ENCODE peak calls at places on chromosomes 4 and X, in five cellular contexts. T is lower lobe of right lung, Y is ovary, B is bronchial epithelial cell, U is OCI-LY7. H is an unnamed sample.

GRCh38 chrX:135985123-135985973 is at the start of gene SLC9A6:
- DNase-seq in T (peak; percentile 82), U (peak; percentile 83), Y (peak; percentile 83), B (peak; percentile 8), H (no peak)

GRCh38 chr4:92814677-92815076 is 510.9 kb downstream of the GRID2 start:
- DNase-seq in Y (no peak), B (no peak), U (no peak), T (no peak), H (no peak)

GRCh38 chrX:48937065-48937907 is 18.5 kb upstream of the PIM2 start:
- DNase-seq in B (no peak), T (peak; percentile 84), Y (no peak), U (peak; percentile 91), H (peak; percentile 81)

GRCh38 chrX:5656544-5656943 is 572.1 kb downstream of the NLGN4X start:
- DNase-seq in Y (no peak), T (no peak), U (no peak), B (no peak), H (no peak)

GRCh38 chr4:23060776-23061175 is 368.0 kb downstream of the GBA3 start:
- DNase-seq in U (no peak), B (no peak), T (no peak), Y (no peak), H (no peak)

GRCh38 chr4:80619070-80619674 is 283.6 kb downstream of the CFAP299 start:
- DNase-seq in U (peak; percentile 39), B (peak; percentile 22), Y (no peak), T (no peak), H (no peak)

GRCh38 chrX:69173906-69174305 is 8.7 kb upstream of the PJA1 start:
- DNase-seq in U (no peak), T (no peak), Y (no peak), B (no peak), H (no peak)

GRCh38 chr4:168710353-168710946 is 213.6 kb downstream of the PALLD start:
- DNase-seq in T (no peak), U (no peak), Y (no peak), B (peak; percentile 74), H (no peak)

GRCh38 chr4:179989975-179990374 is 2253.2 kb upstream of the TENM3 start:
- DNase-seq in U (peak; percentile 98), T (no peak), B (no peak), Y (no peak), H (no peak)

GRCh38 chrX:40153335-40154221 is 55.8 kb upstream of the BCOR start:
- DNase-seq in B (no peak), Y (peak; percentile 74), T (peak; percentile 65), U (peak; percentile 79), H (no peak)

GRCh38 chr4:139599594-139600374 is 43.8 kb upstream of the SETD7 start:
- DNase-seq in B (peak; percentile 97), U (no peak), T (no peak), Y (no peak), H (no peak)

GRCh38 chrX:70301716-70302115 is 11.8 kb downstream of the KIF4A start:
- DNase-seq in T (no peak), Y (no peak), U (no peak), B (no peak), H (no peak)

GRCh38 chrX:11470231-11470630 is 177.0 kb downstream of the AMELX start:
- DNase-seq in T (no peak), Y (no peak), B (peak; percentile 53), U (no peak), H (no peak)

GRCh38 chrX:8179653-8180052 is 8.6 kb upstream of the VCX2 start:
- DNase-seq in Y (no peak), B (no peak), U (no peak), T (no peak), H (no peak)

GRCh38 chr4:185304944-185305690 is 90.6 kb downstream of the LRP2BP start:
- DNase-seq in T (peak; percentile 67), U (peak; percentile 94), B (no peak), Y (no peak), H (peak; percentile 71)

GRCh38 chr4:69025191-69025998 is 70.9 kb upstream of the UGT2B7 start:
- DNase-seq in T (no peak), Y (no peak), U (peak; percentile 1), B (no peak), H (no peak)

GRCh38 chr4:76882630-76883029 is 15.3 kb downstream of the SOWAHB start:
- DNase-seq in B (no peak), U (no peak), T (no peak), Y (no peak), H (no peak)

GRCh38 chr4:185945238-185945637 is 123.7 kb upstream of the TLR3 start:
- DNase-seq in T (no peak), Y (no peak), B (no peak), U (no peak), H (no peak)

GRCh38 chrX:31461266-31461665 is 389.4 kb upstream of the FTHL17 start:
- DNase-seq in U (no peak), Y (no peak), B (peak; percentile 65), T (no peak), H (no peak)

GRCh38 chr4:82499705-82500104 is 62.1 kb downstream of the TMEM150C start:
- DNase-seq in B (no peak), Y (no peak), U (no peak), T (no peak), H (no peak)

GRCh38 chr4:95093460-95093859 is 335.7 kb downstream of the BMPR1B start:
- DNase-seq in B (no peak), U (no peak), Y (no peak), T (no peak), H (no peak)

GRCh38 chrX:17375631-17376380 is 806 bp downstream of the NHS start:
- DNase-seq in Y (peak; percentile 48), B (no peak), U (no peak), T (no peak), H (no peak)

GRCh38 chrX:129617420-129617819 is 37.3 kb downstream of the APLN start:
- DNase-seq in T (no peak), B (no peak), Y (no peak), U (no peak), H (no peak)

GRCh38 chr4:183499389-183499788 is 5.5 kb upstream of the ING2 start:
- DNase-seq in B (peak; percentile 59), Y (no peak), T (no peak), U (no peak), H (no peak)

GRCh38 chr4:93182722-93183121 is 645.8 kb upstream of the ATOH1 start:
- DNase-seq in U (no peak), T (no peak), B (peak; percentile 84), Y (no peak), H (no peak)

GRCh38 chr4:147233-147632 is 22.9 kb downstream of the ZNF718 start:
- DNase-seq in B (no peak), T (no peak), U (no peak), Y (no peak), H (no peak)

GRCh38 chrX:38893441-38893840 is 92.2 kb downstream of the MID1IP1 start:
- DNase-seq in T (no peak), U (no peak), B (no peak), Y (no peak), H (no peak)

GRCh38 chr4:48109413-48110263 is 24.4 kb downstream of the TXK start:
- DNase-seq in U (peak; percentile 77), Y (no peak), T (no peak), B (peak; percentile 71), H (peak; percentile 26)

GRCh38 chrX:15749642-15750610 is 11.9 kb downstream of the CA5B start:
- DNase-seq in T (peak; percentile 44), B (no peak), U (peak; percentile 61), Y (no peak), H (no peak)

GRCh38 chr4:147843162-147843561 is 111.3 kb downstream of the ARHGAP10 start:
- DNase-seq in B (peak; percentile 26), T (no peak), Y (no peak), U (peak; percentile 19), H (no peak)
- TF ChIP-seq CTCF in B (peak; percentile 23), T (no peak), Y (no peak), U (peak; percentile 35), H (peak; percentile 47)

GRCh38 chrX:72308209-72308565 is 2.5 kb upstream of the CITED1 start:
- DNase-seq in Y (no peak), T (no peak), B (no peak), U (no peak), H (no peak)
- H3K4me3 ChIP-seq in Y (no peak overlapping the region), T (peak overlapping the region; percentile 44), B (no peak overlapping the region), U (no peak overlapping the region), H (no peak overlapping the region)

GRCh38 chr4:176034498-176034897 is 31.1 kb upstream of the WDR17 start:
- DNase-seq in T (no peak), Y (no peak), U (peak; percentile 35), B (peak; percentile 42), H (no peak)
- TF ChIP-seq CTCF in T (peak; percentile 42), Y (no peak), U (peak; percentile 73), B (peak; percentile 1), H (no peak)

GRCh38 chr4:46992338-46992737 is 1.0 kb downstream of the GABRA4 start:
- DNase-seq in U (no peak), T (no peak), Y (no peak), B (no peak), H (no peak)
- H3K4me3 ChIP-seq in U (no peak overlapping the region), T (no peak overlapping the region), Y (no peak overlapping the region), B (no peak overlapping the region), H (no peak overlapping the region)

GRCh38 chr4:5469151-5469775 is 239.1 kb downstream of the EVC2 start:
- DNase-seq in Y (no peak), U (no peak), T (no peak), B (no peak), H (no peak)
- TF ChIP-seq CTCF in Y (no peak), U (no peak), T (no peak), B (no peak), H (no peak)

H was measured in GM12864.